ENCODE peak calls at places on chromosomes 11 and 22, in four cellular contexts. W, T, K and U are unnamed samples.

GRCh38 chr11:61919841-61920631 is 2.7 kb upstream of the RAB3IL1 start:
- DNase-seq in K (no peak), T (peak), W (no peak), U (no peak)

GRCh38 chr11:78982377-78982925 is 407.8 kb upstream of the NARS2 start:
- DNase-seq in K (no peak), T (peak), W (no peak), U (no peak)

GRCh38 chr11:65868076-65868667 is 4.4 kb downstream of the EFEMP2 start:
- DNase-seq in K (no peak), T (peak), W (no peak), U (no peak)

GRCh38 chr11:125998267-125998666 is 52.4 kb downstream of the VSIG10L2 start:
- DNase-seq in W (no peak), T (no peak), K (no peak), U (no peak)

GRCh38 chr11:15161746-15162145 is 47.0 kb downstream of the INSC start:
- DNase-seq in K (no peak), T (no peak), W (no peak), U (no peak)

GRCh38 chr11:33000181-33000580 is 15.5 kb upstream of the DEPDC7 start:
- DNase-seq in W (no peak), K (no peak), T (no peak), U (no peak)

GRCh38 chr11:73149105-73149504 is 7.0 kb upstream of the FCHSD2 start:
- DNase-seq in T (no peak), W (no peak), K (no peak), U (no peak)

GRCh38 chr11:70502677-70503076 is 104.3 kb downstream of the CTTN start:
- DNase-seq in K (no peak), T (no peak), W (no peak), U (no peak)

GRCh38 chr11:57792870-57793269 is 31.3 kb downstream of the CTNND1 start:
- DNase-seq in K (no peak), T (no peak), W (no peak), U (no peak)

GRCh38 chr11:7882860-7883259 is 48.2 kb downstream of the OR10A6 start:
- DNase-seq in K (no peak), T (no peak), W (no peak), U (no peak)

GRCh38 chr22:42434283-42434682 is 2.1 kb upstream of the NFAM1 start:
- DNase-seq in W (no peak), K (no peak), T (peak), U (no peak)

GRCh38 chr11:134292661-134293060 is 16.5 kb downstream of the GLB1L3 start:
- DNase-seq in W (no peak), K (no peak), T (no peak), U (no peak)

GRCh38 chr11:66359662-66360087 is 11.9 kb downstream of the SLC29A2 start:
- DNase-seq in K (no peak), T (no peak), W (no peak), U (no peak)

GRCh38 chr11:125261471-125262087 is 97.0 kb downstream of the PKNOX2 start:
- DNase-seq in W (no peak), T (no peak), K (no peak), U (no peak)

GRCh38 chr11:45553401-45553936 is 112.0 kb downstream of the CHST1 start:
- DNase-seq in K (no peak), W (no peak), T (no peak), U (no peak)

GRCh38 chr11:45554230-45554967 is 111.0 kb downstream of the CHST1 start:
- DNase-seq in T (no peak), W (no peak), K (no peak), U (no peak)

GRCh38 chr11:45560935-45561330 is 104.5 kb downstream of the CHST1 start:
- DNase-seq in T (peak), K (no peak), W (no peak), U (no peak)

GRCh38 chr11:45560153-45560934 is 105.1 kb downstream of the CHST1 start:
- DNase-seq in T (peak), K (no peak), W (no peak), U (no peak)

DNA sequence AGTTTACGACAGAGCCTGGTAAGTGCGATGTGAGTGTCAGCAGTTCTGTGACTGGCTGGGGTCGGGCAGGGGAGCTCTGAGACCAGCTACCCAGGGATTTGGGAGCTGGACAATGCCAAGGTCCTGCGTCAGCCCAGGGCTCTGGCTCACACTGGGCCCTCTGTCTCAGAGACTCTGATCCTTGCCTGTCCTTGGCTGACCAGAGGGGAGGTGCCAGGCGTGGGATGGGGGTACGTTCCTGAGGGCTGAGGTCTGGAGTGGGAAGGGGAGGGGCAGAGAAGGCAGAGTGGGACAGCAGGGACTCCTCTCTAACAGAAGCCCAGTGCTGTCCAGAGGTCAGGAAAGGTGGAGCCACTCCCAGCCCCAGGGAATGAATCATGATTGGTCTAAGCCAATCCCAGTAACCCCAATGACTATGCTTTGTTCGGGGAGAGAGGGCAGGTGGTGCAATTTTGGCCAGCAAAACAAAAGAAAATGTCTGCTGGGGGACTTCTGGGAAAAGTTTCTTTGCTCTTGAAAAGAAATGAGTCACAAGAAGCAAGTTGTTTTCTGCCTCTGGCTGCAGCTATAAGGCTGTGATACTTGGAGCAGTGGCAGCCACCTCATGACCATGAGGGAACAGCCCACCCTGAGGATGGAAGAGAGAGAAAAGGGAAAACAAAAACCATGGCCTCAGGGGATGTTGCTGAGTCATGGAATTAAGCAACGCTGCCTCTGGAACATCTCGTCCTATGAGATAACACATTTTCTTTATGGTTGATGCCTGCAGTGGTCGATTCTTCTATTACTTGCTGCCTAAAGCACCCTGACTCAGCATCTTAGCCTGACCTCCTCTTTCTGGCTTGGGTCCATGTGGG is 108.3 kb downstream of the CHST1 start:
- DNase-seq in W (no peak), K (no peak), T (no peak), U (no peak)
- TF ChIP-seq TCF12 in W (no peak), K (no peak), T (no peak), U (no peak)

GRCh38 chr11:2790581-2790925 is 90.8 kb upstream of the KCNQ1OT1 start:
- DNase-seq in T (no peak), W (no peak), K (no peak), U (peak)
- TF ChIP-seq TCF12 in T (no peak), W (no peak), K (no peak), U (no peak)

GRCh38 chr11:117535201-117535869 is 207.7 kb downstream of the CEP164 start:
- DNase-seq in K (no peak), W (no peak), T (peak), U (no peak)
- TF ChIP-seq TCF12 in K (no peak), W (no peak), T (no peak), U (no peak)

DNA sequence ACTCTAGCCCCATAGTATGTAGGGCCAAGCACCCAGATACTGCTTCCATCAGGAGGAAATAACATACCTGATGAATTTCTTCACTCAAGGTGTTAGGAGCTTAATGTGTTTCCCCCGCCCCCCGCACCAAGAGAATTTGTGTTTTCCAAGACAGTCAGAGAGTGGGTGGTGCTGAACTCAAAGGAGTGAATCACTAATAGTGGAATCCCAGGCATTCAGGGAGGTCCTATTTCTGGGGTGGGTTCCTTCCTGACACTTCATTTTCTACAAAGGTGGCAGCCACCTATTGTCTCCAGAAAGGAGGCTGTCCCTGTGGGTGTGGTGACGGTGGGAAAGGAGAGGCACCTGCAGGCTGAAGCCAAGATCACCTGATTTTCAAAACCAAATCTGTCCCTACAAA is 50.8 kb upstream of the ELF5 start:
- DNase-seq in T (no peak), K (no peak), W (no peak), U (peak)
- TF ChIP-seq TCF12 in T (no peak), K (no peak), W (no peak), U (no peak)

GRCh38 chr11:113401718-113402117 is 14.1 kb downstream of the ANKK1 start:
- DNase-seq in T (peak), K (no peak), W (no peak), U (no peak)
- TF ChIP-seq TCF12 in T (no peak), K (no peak), W (no peak), U (no peak)

GRCh38 chr22:28822930-28823481 is 22.6 kb upstream of the XBP1 start:
- DNase-seq in K (peak), W (no peak), T (no peak), U (no peak)
- TF ChIP-seq TCF12 in K (peak), W (peak), T (no peak), U (no peak)

GRCh38 chr22:39472570-39473556 is 16.1 kb downstream of the MGAT3 start:
- DNase-seq in K (no peak), T (no peak), W (no peak), U (no peak)
- TF ChIP-seq TCF12 in K (no peak), T (no peak), W (no peak), U (no peak)